ENCODE peak calls at places on chromosome 1, in eight cellular contexts. O is posterior vena cava; C is adrenal gland; S is lower leg skin; K is iris pigment epithelial cell; N is stimulated activated naive B cell treated with anti-CD40 and anti-IgM and Interleukin-4, amounts not matched to agents 10 μg/mL and 1 μg/mL and 100 μg/mL, for 72 hours; Q is stimulated activated CD4-positive, alpha-beta T cell treated with anti-CD3 and anti-CD28 coated beads, Interleukin-12 subunit alpha, Interleukin-12 subunit beta, amount 100 ng/mL, for 24 hours; A is CD8-positive, alpha-beta T cell. D is an unnamed sample.

GRCh38 chr1:147515046-147515869 is 26.0 kb upstream of the BCL9 start:
- DNase-seq in O (no peak), K (peak), N (no peak), A (no peak), Q (no peak), S (no peak), C (no peak), D (no peak)

GRCh38 chr1:240705584-240705983 is 93.6 kb upstream of the GREM2 start:
- DNase-seq in K (peak), S (no peak), Q (no peak), N (no peak), A (no peak), C (no peak), O (no peak), D (no peak)

GRCh38 chr1:226526801-226527595 is 21.6 kb upstream of the STUM start:
- DNase-seq in K (peak), A (no peak), Q (no peak), C (peak), O (no peak), S (no peak), N (no peak), D (no peak)

GRCh38 chr1:87497804-87498203 is 169.1 kb downstream of the LMO4 start:
- DNase-seq in S (no peak), N (no peak), Q (no peak), A (no peak), C (no peak), K (no peak), O (no peak), D (no peak)

GRCh38 chr1:180229483-180230415 is at the start of gene LHX4:
- DNase-seq in Q (no peak), K (no peak), N (no peak), C (peak), O (peak), S (no peak), A (no peak), D (peak)

GRCh38 chr1:32413507-32414185 is 19.4 kb upstream of the BSDC1 start:
- DNase-seq in O (no peak), C (peak), N (peak), Q (peak), A (peak), S (peak), K (peak), D (peak)

GRCh38 chr1:62070384-62071011 is 124.2 kb upstream of the L1TD1 start:
- DNase-seq in C (peak), A (no peak), O (no peak), Q (no peak), K (peak), N (no peak), S (no peak), D (no peak)

GRCh38 chr1:51506537-51506936 is 12.5 kb downstream of the EPS15 start:
- DNase-seq in C (peak), A (no peak), N (peak), S (no peak), O (no peak), Q (no peak), K (peak), D (peak)

D was measured in GM10248.